ENCODE peak calls at places on chromosomes 1 and 21, in eight cellular contexts. One of them, this sample, is unnamed.

GRCh38 chr1:152110860-152111514 is 4.3 kb downstream of the TCHH start:
- DNase-seq in CD4-positive, CD25-positive, alpha-beta regulatory T cell: no peak
- DNase-seq in body of pancreas: peak; percentile 24
- DNase-seq in GM23248: peak; percentile 69
- DNase-seq in pancreas: peak; percentile 73
- DNase-seq in naive thymus-derived CD4-positive, alpha-beta T cell: no peak
- DNase-seq in neural progenitor cell: peak; percentile 34
- DNase-seq in PC-3: peak; percentile 50
- DNase-seq in this sample: peak; percentile 46

GRCh38 chr1:224435318-224435763 is 744 bp upstream of the WDR26 start:
- DNase-seq in CD4-positive, CD25-positive, alpha-beta regulatory T cell: no peak
- DNase-seq in body of pancreas: no peak
- DNase-seq in GM23248: peak; percentile 92
- DNase-seq in pancreas: no peak
- DNase-seq in naive thymus-derived CD4-positive, alpha-beta T cell: no peak
- DNase-seq in neural progenitor cell: peak; percentile 18
- DNase-seq in PC-3: peak; percentile 65
- DNase-seq in this sample: no peak

GRCh38 chr21:14864211-14865021 is 200.4 kb downstream of the NRIP1 start:
- DNase-seq in CD4-positive, CD25-positive, alpha-beta regulatory T cell: no peak
- DNase-seq in body of pancreas: peak; percentile 81
- DNase-seq in GM23248: peak; percentile 81
- DNase-seq in pancreas: peak; percentile 78
- DNase-seq in naive thymus-derived CD4-positive, alpha-beta T cell: no peak
- DNase-seq in neural progenitor cell: peak; percentile 69
- DNase-seq in PC-3: peak; percentile 80
- DNase-seq in this sample: peak; percentile 73

GRCh38 chr1:26317612-26318337 is at the start of gene CD52:
- DNase-seq in CD4-positive, CD25-positive, alpha-beta regulatory T cell: peak; percentile 60
- DNase-seq in body of pancreas: no peak
- DNase-seq in GM23248: no peak
- DNase-seq in pancreas: no peak
- DNase-seq in naive thymus-derived CD4-positive, alpha-beta T cell: peak; percentile 78
- DNase-seq in neural progenitor cell: peak; percentile 63
- DNase-seq in PC-3: no peak
- DNase-seq in this sample: no peak

GRCh38 chr1:67939942-67940341 is 106.7 kb upstream of the GNG12 start:
- DNase-seq in CD4-positive, CD25-positive, alpha-beta regulatory T cell: no peak
- DNase-seq in body of pancreas: no peak
- DNase-seq in GM23248: no peak
- DNase-seq in pancreas: no peak
- DNase-seq in naive thymus-derived CD4-positive, alpha-beta T cell: no peak
- DNase-seq in neural progenitor cell: peak; percentile 17
- DNase-seq in PC-3: no peak
- DNase-seq in this sample: no peak

GRCh38 chr1:107802654-107803053 is 162.3 kb downstream of the VAV3 start:
- DNase-seq in CD4-positive, CD25-positive, alpha-beta regulatory T cell: no peak
- DNase-seq in body of pancreas: no peak
- DNase-seq in GM23248: no peak
- DNase-seq in pancreas: no peak
- DNase-seq in naive thymus-derived CD4-positive, alpha-beta T cell: no peak
- DNase-seq in neural progenitor cell: no peak
- DNase-seq in PC-3: no peak
- DNase-seq in this sample: no peak

GRCh38 chr1:231248778-231249177 is 7.8 kb downstream of the GNPAT start:
- DNase-seq in CD4-positive, CD25-positive, alpha-beta regulatory T cell: no peak
- DNase-seq in body of pancreas: no peak
- DNase-seq in GM23248: no peak
- DNase-seq in pancreas: no peak
- DNase-seq in naive thymus-derived CD4-positive, alpha-beta T cell: no peak
- DNase-seq in neural progenitor cell: no peak
- DNase-seq in PC-3: peak; percentile 69
- DNase-seq in this sample: peak; percentile 12

GRCh38 chr1:94514095-94514727 is 27.3 kb downstream of the F3 start:
- DNase-seq in CD4-positive, CD25-positive, alpha-beta regulatory T cell: no peak
- DNase-seq in body of pancreas: peak; percentile 56
- DNase-seq in GM23248: peak; percentile 61
- DNase-seq in pancreas: no peak
- DNase-seq in naive thymus-derived CD4-positive, alpha-beta T cell: no peak
- DNase-seq in neural progenitor cell: peak; percentile 66
- DNase-seq in PC-3: peak; percentile 53
- DNase-seq in this sample: peak; percentile 40

GRCh38 chr1:171610385-171610784 is 11.7 kb upstream of the MYOCOS start:
- DNase-seq in CD4-positive, CD25-positive, alpha-beta regulatory T cell: no peak
- DNase-seq in body of pancreas: no peak
- DNase-seq in GM23248: peak; percentile 77
- DNase-seq in pancreas: no peak
- DNase-seq in naive thymus-derived CD4-positive, alpha-beta T cell: no peak
- DNase-seq in neural progenitor cell: no peak
- DNase-seq in PC-3: no peak
- DNase-seq in this sample: no peak

GRCh38 chr1:84427520-84428188 is 29.4 kb downstream of the DNASE2B start:
- DNase-seq in CD4-positive, CD25-positive, alpha-beta regulatory T cell: no peak
- DNase-seq in body of pancreas: no peak
- DNase-seq in GM23248: peak; percentile 37
- DNase-seq in pancreas: no peak
- DNase-seq in naive thymus-derived CD4-positive, alpha-beta T cell: no peak
- DNase-seq in neural progenitor cell: no peak
- DNase-seq in PC-3: peak; percentile 32
- DNase-seq in this sample: no peak

GRCh38 chr21:31530364-31530763 is 129.1 kb upstream of the SOD1 start:
- DNase-seq in CD4-positive, CD25-positive, alpha-beta regulatory T cell: no peak
- DNase-seq in body of pancreas: no peak
- DNase-seq in GM23248: no peak
- DNase-seq in pancreas: no peak
- DNase-seq in naive thymus-derived CD4-positive, alpha-beta T cell: no peak
- DNase-seq in neural progenitor cell: no peak
- DNase-seq in PC-3: no peak
- DNase-seq in this sample: no peak

GRCh38 chr1:28745653-28746173 is 9.0 kb downstream of the YTHDF2 start:
- DNase-seq in CD4-positive, CD25-positive, alpha-beta regulatory T cell: no peak
- DNase-seq in body of pancreas: no peak
- DNase-seq in GM23248: no peak
- DNase-seq in pancreas: no peak
- DNase-seq in naive thymus-derived CD4-positive, alpha-beta T cell: no peak
- DNase-seq in neural progenitor cell: no peak
- DNase-seq in PC-3: no peak
- DNase-seq in this sample: no peak
- H3K36me3 ChIP-seq in CD4-positive, CD25-positive, alpha-beta regulatory T cell: peaks cover 63% of the 10 kb centered on the region
- H3K36me3 ChIP-seq in body of pancreas: peaks cover 17% of the 10 kb centered on the region
- H3K36me3 ChIP-seq in GM23248: peaks cover 50% of the 10 kb centered on the region
- H3K36me3 ChIP-seq in pancreas: peaks cover 34% of the 10 kb centered on the region
- H3K36me3 ChIP-seq in naive thymus-derived CD4-positive, alpha-beta T cell: peaks cover 45% of the 10 kb centered on the region
- H3K36me3 ChIP-seq in neural progenitor cell: peaks cover 35% of the 10 kb centered on the region
- H3K36me3 ChIP-seq in PC-3: peaks cover 54% of the 10 kb centered on the region
- H3K36me3 ChIP-seq in this sample: no peaks in the 10 kb centered on the region

GRCh38 chr21:34704119-34704518 is 35.3 kb downstream of the CLIC6 start:
- DNase-seq in CD4-positive, CD25-positive, alpha-beta regulatory T cell: no peak
- DNase-seq in body of pancreas: no peak
- DNase-seq in GM23248: peak; percentile 85
- DNase-seq in pancreas: no peak
- DNase-seq in naive thymus-derived CD4-positive, alpha-beta T cell: no peak
- DNase-seq in neural progenitor cell: no peak
- DNase-seq in PC-3: no peak
- DNase-seq in this sample: no peak
- H3K4me3 ChIP-seq in CD4-positive, CD25-positive, alpha-beta regulatory T cell: no peak overlapping the region
- H3K4me3 ChIP-seq in body of pancreas: no peak overlapping the region
- H3K4me3 ChIP-seq in GM23248: peak overlapping the region; percentile 41
- H3K4me3 ChIP-seq in pancreas: no peak overlapping the region
- H3K4me3 ChIP-seq in naive thymus-derived CD4-positive, alpha-beta T cell: no peak overlapping the region
- H3K4me3 ChIP-seq in neural progenitor cell: no peak overlapping the region
- H3K4me3 ChIP-seq in PC-3: no peak overlapping the region
- H3K4me3 ChIP-seq in this sample: no peak overlapping the region

GRCh38 chr1:204580862-204581261 is 64.7 kb downstream of the MDM4 start:
- DNase-seq in CD4-positive, CD25-positive, alpha-beta regulatory T cell: no peak
- DNase-seq in body of pancreas: no peak
- DNase-seq in GM23248: no peak
- DNase-seq in pancreas: no peak
- DNase-seq in naive thymus-derived CD4-positive, alpha-beta T cell: no peak
- DNase-seq in neural progenitor cell: no peak
- DNase-seq in PC-3: no peak
- DNase-seq in this sample: no peak
- H3K4me1 ChIP-seq in CD4-positive, CD25-positive, alpha-beta regulatory T cell: peaks cover 22% of the 10 kb centered on the region
- H3K4me1 ChIP-seq in body of pancreas: peaks cover 5% of the 10 kb centered on the region
- H3K4me1 ChIP-seq in GM23248: no peaks in the 10 kb centered on the region
- H3K4me1 ChIP-seq in pancreas: no peaks in the 10 kb centered on the region
- H3K4me1 ChIP-seq in naive thymus-derived CD4-positive, alpha-beta T cell: peaks cover 26% of the 10 kb centered on the region
- H3K4me1 ChIP-seq in neural progenitor cell: peaks cover 36% of the 10 kb centered on the region
- H3K4me1 ChIP-seq in PC-3: peaks cover 11% of the 10 kb centered on the region
- H3K4me1 ChIP-seq in this sample: peaks cover 4% of the 10 kb centered on the region

GRCh38 chr1:245070836-245071615 is 83.8 kb upstream of the KIF26B start:
- DNase-seq in CD4-positive, CD25-positive, alpha-beta regulatory T cell: no peak
- DNase-seq in body of pancreas: no peak
- DNase-seq in GM23248: no peak
- DNase-seq in pancreas: no peak
- DNase-seq in naive thymus-derived CD4-positive, alpha-beta T cell: no peak
- DNase-seq in neural progenitor cell: no peak
- DNase-seq in PC-3: no peak
- DNase-seq in this sample: no peak
- H3K36me3 ChIP-seq in CD4-positive, CD25-positive, alpha-beta regulatory T cell: no peaks in the 10 kb centered on the region
- H3K36me3 ChIP-seq in body of pancreas: no peaks in the 10 kb centered on the region
- H3K36me3 ChIP-seq in GM23248: no peaks in the 10 kb centered on the region
- H3K36me3 ChIP-seq in pancreas: no peaks in the 10 kb centered on the region
- H3K36me3 ChIP-seq in naive thymus-derived CD4-positive, alpha-beta T cell: no peaks in the 10 kb centered on the region
- H3K36me3 ChIP-seq in neural progenitor cell: no peaks in the 10 kb centered on the region
- H3K36me3 ChIP-seq in PC-3: no peaks in the 10 kb centered on the region
- H3K36me3 ChIP-seq in this sample: no peaks in the 10 kb centered on the region

GRCh38 chr1:2214541-2215241 is 13.4 kb upstream of the SKI start:
- DNase-seq in CD4-positive, CD25-positive, alpha-beta regulatory T cell: no peak
- DNase-seq in body of pancreas: no peak
- DNase-seq in GM23248: no peak
- DNase-seq in pancreas: peak; percentile 58
- DNase-seq in naive thymus-derived CD4-positive, alpha-beta T cell: no peak
- DNase-seq in neural progenitor cell: no peak
- DNase-seq in PC-3: no peak
- DNase-seq in this sample: no peak
- H3K4me3 ChIP-seq in CD4-positive, CD25-positive, alpha-beta regulatory T cell: no peak overlapping the region
- H3K4me3 ChIP-seq in body of pancreas: no peak overlapping the region
- H3K4me3 ChIP-seq in GM23248: no peak overlapping the region
- H3K4me3 ChIP-seq in pancreas: no peak overlapping the region
- H3K4me3 ChIP-seq in naive thymus-derived CD4-positive, alpha-beta T cell: no peak overlapping the region
- H3K4me3 ChIP-seq in neural progenitor cell: no peak overlapping the region
- H3K4me3 ChIP-seq in PC-3: no peak overlapping the region
- H3K4me3 ChIP-seq in this sample: no peak overlapping the region

GRCh38 chr1:31752258-31752657 is 11.9 kb downstream of the ADGRB2 start:
- DNase-seq in CD4-positive, CD25-positive, alpha-beta regulatory T cell: no peak
- DNase-seq in body of pancreas: no peak
- DNase-seq in GM23248: no peak
- DNase-seq in pancreas: no peak
- DNase-seq in naive thymus-derived CD4-positive, alpha-beta T cell: no peak
- DNase-seq in neural progenitor cell: no peak
- DNase-seq in PC-3: no peak
- DNase-seq in this sample: no peak

GRCh38 chr1:31748265-31748859 is 15.8 kb downstream of the ADGRB2 start:
- DNase-seq in CD4-positive, CD25-positive, alpha-beta regulatory T cell: no peak
- DNase-seq in body of pancreas: no peak
- DNase-seq in GM23248: peak; percentile 36
- DNase-seq in pancreas: no peak
- DNase-seq in naive thymus-derived CD4-positive, alpha-beta T cell: no peak
- DNase-seq in neural progenitor cell: no peak
- DNase-seq in PC-3: no peak
- DNase-seq in this sample: no peak

GRCh38 chr1:31751822-31752241 is 12.3 kb downstream of the ADGRB2 start:
- DNase-seq in CD4-positive, CD25-positive, alpha-beta regulatory T cell: no peak
- DNase-seq in body of pancreas: no peak
- DNase-seq in GM23248: no peak
- DNase-seq in pancreas: no peak
- DNase-seq in naive thymus-derived CD4-positive, alpha-beta T cell: no peak
- DNase-seq in neural progenitor cell: no peak
- DNase-seq in PC-3: no peak
- DNase-seq in this sample: no peak

GRCh38 chr1:31750858-31751638 is 13.1 kb downstream of the ADGRB2 start:
- DNase-seq in CD4-positive, CD25-positive, alpha-beta regulatory T cell: no peak
- DNase-seq in body of pancreas: no peak
- DNase-seq in GM23248: peak; percentile 85
- DNase-seq in pancreas: no peak
- DNase-seq in naive thymus-derived CD4-positive, alpha-beta T cell: no peak
- DNase-seq in neural progenitor cell: no peak
- DNase-seq in PC-3: no peak
- DNase-seq in this sample: no peak

GRCh38 chr1:31749785-31750345 is 14.3 kb downstream of the ADGRB2 start:
- DNase-seq in CD4-positive, CD25-positive, alpha-beta regulatory T cell: no peak
- DNase-seq in body of pancreas: no peak
- DNase-seq in GM23248: no peak
- DNase-seq in pancreas: no peak
- DNase-seq in naive thymus-derived CD4-positive, alpha-beta T cell: no peak
- DNase-seq in neural progenitor cell: no peak
- DNase-seq in PC-3: no peak
- DNase-seq in this sample: no peak
- H3K4me1 ChIP-seq in CD4-positive, CD25-positive, alpha-beta regulatory T cell: no peaks in the 10 kb centered on the region
- H3K4me1 ChIP-seq in body of pancreas: peaks cover 11% of the 10 kb centered on the region
- H3K4me1 ChIP-seq in GM23248: peaks cover 18% of the 10 kb centered on the region
- H3K4me1 ChIP-seq in pancreas: no peaks in the 10 kb centered on the region
- H3K4me1 ChIP-seq in naive thymus-derived CD4-positive, alpha-beta T cell: no peaks in the 10 kb centered on the region
- H3K4me1 ChIP-seq in neural progenitor cell: peaks cover 23% of the 10 kb centered on the region
- H3K4me1 ChIP-seq in PC-3: no peaks in the 10 kb centered on the region
- H3K4me1 ChIP-seq in this sample: peaks cover 5% of the 10 kb centered on the region

DNA sequence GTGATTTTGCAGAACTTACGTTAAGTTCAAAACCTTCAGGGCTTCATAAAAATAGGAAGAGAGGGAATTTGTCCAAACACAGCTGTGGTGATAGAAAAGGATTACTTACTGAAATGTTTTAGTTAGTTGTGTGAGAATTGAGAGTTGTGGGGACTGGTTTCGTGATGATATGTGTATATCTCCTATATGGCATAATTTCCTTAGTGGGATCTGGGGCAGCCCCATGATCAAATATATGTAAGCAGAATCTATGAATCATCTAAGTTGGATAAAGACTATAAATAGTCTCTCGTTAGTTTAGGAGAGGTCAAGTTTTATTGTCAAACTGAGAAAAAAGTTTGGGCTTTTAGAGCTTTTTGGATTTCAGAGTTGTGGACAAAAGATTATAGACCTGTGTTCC is 14.9 kb downstream of the MTR start:
- DNase-seq in CD4-positive, CD25-positive, alpha-beta regulatory T cell: no peak
- DNase-seq in body of pancreas: no peak
- DNase-seq in GM23248: no peak
- DNase-seq in pancreas: no peak
- DNase-seq in naive thymus-derived CD4-positive, alpha-beta T cell: no peak
- DNase-seq in neural progenitor cell: no peak
- DNase-seq in PC-3: no peak
- DNase-seq in this sample: no peak
- H3K36me3 ChIP-seq in CD4-positive, CD25-positive, alpha-beta regulatory T cell: peaks cover 92% of the 10 kb centered on the region
- H3K36me3 ChIP-seq in body of pancreas: peaks cover 8% of the 10 kb centered on the region
- H3K36me3 ChIP-seq in GM23248: peaks cover 26% of the 10 kb centered on the region
- H3K36me3 ChIP-seq in pancreas: peaks cover 31% of the 10 kb centered on the region
- H3K36me3 ChIP-seq in naive thymus-derived CD4-positive, alpha-beta T cell: peaks cover 83% of the 10 kb centered on the region
- H3K36me3 ChIP-seq in neural progenitor cell: no peaks in the 10 kb centered on the region
- H3K36me3 ChIP-seq in PC-3: peaks cover 11% of the 10 kb centered on the region
- H3K36me3 ChIP-seq in this sample: no peaks in the 10 kb centered on the region

DNA sequence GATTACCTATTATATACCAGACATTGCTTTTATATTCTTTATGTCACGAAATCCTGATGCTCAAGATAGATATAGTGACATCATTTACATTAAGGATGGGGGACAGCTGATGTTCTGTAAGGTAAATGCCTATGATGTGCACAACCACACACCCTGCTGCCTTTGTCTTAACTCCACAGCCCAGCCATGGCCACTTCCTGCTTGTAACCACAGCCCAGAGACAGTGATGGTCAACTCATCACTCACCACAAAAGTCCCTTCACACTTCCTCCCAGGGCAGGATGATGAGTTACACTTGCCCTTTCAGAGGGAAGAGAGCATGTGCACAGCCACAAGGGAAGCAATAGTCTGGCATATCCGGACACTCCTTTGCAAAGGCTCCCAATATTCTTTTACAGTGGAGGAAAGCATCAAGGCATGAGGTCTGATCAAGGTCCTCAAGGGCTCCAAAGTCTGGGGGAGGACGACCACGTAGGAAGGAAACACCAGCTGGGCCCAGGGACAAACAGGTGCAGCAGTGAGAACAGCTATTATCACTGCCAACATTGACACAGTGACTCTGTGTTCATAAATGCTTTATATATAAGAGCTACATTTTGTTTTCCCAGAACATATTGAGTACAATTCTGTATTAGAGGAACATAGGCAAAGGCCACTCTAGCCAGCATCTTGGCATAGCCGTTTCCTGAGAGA is 53.8 kb downstream of the PLPP3 start:
- DNase-seq in CD4-positive, CD25-positive, alpha-beta regulatory T cell: no peak
- DNase-seq in body of pancreas: no peak
- DNase-seq in GM23248: peak; percentile 63
- DNase-seq in pancreas: no peak
- DNase-seq in naive thymus-derived CD4-positive, alpha-beta T cell: no peak
- DNase-seq in neural progenitor cell: no peak
- DNase-seq in PC-3: peak; percentile 56
- DNase-seq in this sample: no peak
- H3K4me3 ChIP-seq in CD4-positive, CD25-positive, alpha-beta regulatory T cell: no peak overlapping the region
- H3K4me3 ChIP-seq in body of pancreas: no peak overlapping the region
- H3K4me3 ChIP-seq in GM23248: no peak overlapping the region
- H3K4me3 ChIP-seq in pancreas: no peak overlapping the region
- H3K4me3 ChIP-seq in naive thymus-derived CD4-positive, alpha-beta T cell: no peak overlapping the region
- H3K4me3 ChIP-seq in neural progenitor cell: no peak overlapping the region
- H3K4me3 ChIP-seq in PC-3: no peak overlapping the region
- H3K4me3 ChIP-seq in this sample: no peak overlapping the region

This sample was measured in Caco-2.